ENCODE peak calls at places on chromosome 12, in eight cellular contexts. H is stomach; L is HL-60; M is GM13977; F is RWPE1; K is mesenteric fat pad; C is CD8-positive, alpha-beta T cell; S is WERI-Rb-1. T is an unnamed sample.

GRCh38 chr12:34210689-34211530 is 188.6 kb downstream of the ALG10 start:
- DNase-seq in H (no peak), L (no peak), M (no peak), F (no peak), K (no peak), C (no peak), S (no peak), T (no peak)

GRCh38 chr12:48189331-48190125 is 6.1 kb downstream of the CCDC184 start:
- DNase-seq in H (peak), L (peak), M (peak), F (peak), K (no peak), C (peak), S (peak), T (peak)

GRCh38 chr12:115960-116915 is 49.7 kb downstream of the IQSEC3 start:
- DNase-seq in H (no peak), L (no peak), M (no peak), F (no peak), K (no peak), C (no peak), S (no peak), T (no peak)

GRCh38 chr12:120905856-120906384 is 1.8 kb upstream of the SPPL3 start:
- DNase-seq in H (peak), L (no peak), M (no peak), F (no peak), K (no peak), C (no peak), S (no peak), T (no peak)

GRCh38 chr12:32305163-32305562 is 94.2 kb upstream of the FGD4 start:
- DNase-seq in H (no peak), L (peak), M (no peak), F (peak), K (no peak), C (peak), S (no peak), T (peak)

GRCh38 chr12:110575326-110575725 is 7.8 kb downstream of the PPTC7 start:
- DNase-seq in H (no peak), L (no peak), M (no peak), F (no peak), K (no peak), C (no peak), S (no peak), T (no peak)

GRCh38 chr12:21933656-21934055 is 7.6 kb downstream of the ABCC9 start:
- DNase-seq in H (no peak), L (no peak), M (no peak), F (no peak), K (no peak), C (no peak), S (no peak), T (no peak)

GRCh38 chr12:104006929-104007328 is 41.3 kb downstream of the TDG start:
- DNase-seq in H (no peak), L (no peak), M (no peak), F (peak), K (no peak), C (no peak), S (no peak), T (no peak)